ENCODE peak calls at places on chromosomes 6 and 20, in seven cellular contexts. V is K562, R is HCT116, A is adrenal gland, Z is A549, K is testis, O is breast epithelium. Q is an unnamed sample.

GRCh38 chr6:137277971-137278602 is 58.9 kb upstream of the IFNGR1 start:
- DNase-seq in O (no peak), R (peak; percentile 32), A (no peak), V (no peak), K (no peak), Z (peak; percentile 15), Q (no peak)

GRCh38 chr6:91271807-91272206 is 684.9 kb upstream of the MAP3K7 start:
- DNase-seq in A (no peak), V (no peak), K (no peak), Z (no peak), R (no peak), O (no peak), Q (no peak)

GRCh38 chr20:32599783-32600340 is 14.7 kb upstream of the NOL4L start:
- DNase-seq in R (no peak), V (no peak), Z (no peak), K (no peak), A (peak; percentile 40), O (no peak), Q (no peak)

GRCh38 chr6:14431375-14432330 is 314.1 kb downstream of the CD83 start:
- DNase-seq in K (no peak), V (no peak), Z (no peak), A (no peak), R (no peak), O (no peak), Q (no peak)

GRCh38 chr6:113833537-113833936 is 23.6 kb upstream of the MARCKS start:
- DNase-seq in V (no peak), Z (no peak), O (no peak), K (no peak), R (no peak), A (no peak), Q (no peak)

GRCh38 chr6:157235600-157236039 is 87.7 kb downstream of the TMEM242 start:
- DNase-seq in Z (peak; percentile 60), K (peak; percentile 54), O (no peak), R (no peak), A (peak; percentile 71), V (no peak), Q (no peak)

GRCh38 chr6:47209632-47210031 is 100.1 kb downstream of the TNFRSF21 start:
- DNase-seq in K (no peak), O (no peak), R (no peak), Z (no peak), V (no peak), A (no peak), Q (no peak)

GRCh38 chr6:46407785-46408530 is 83.3 kb downstream of the RCAN2 start:
- DNase-seq in O (no peak), K (no peak), Z (no peak), V (no peak), R (no peak), A (no peak), Q (no peak)

GRCh38 chr20:38278150-38278549 is 17.6 kb upstream of the KIAA1755 start:
- DNase-seq in V (no peak), R (no peak), Z (no peak), O (no peak), K (no peak), A (no peak), Q (no peak)

GRCh38 chr20:10530883-10531282 is 95.8 kb downstream of the SLX4IP start:
- DNase-seq in Z (no peak), R (no peak), A (no peak), V (no peak), O (no peak), K (no peak), Q (no peak)

GRCh38 chr20:31860431-31861345 is 9.6 kb downstream of the DUSP15 start:
- DNase-seq in O (peak; percentile 54), K (no peak), R (no peak), Z (no peak), A (peak; percentile 67), V (peak; percentile 37), Q (peak; percentile 87)

GRCh38 chr20:41317536-41318270 is at the start of gene ZHX3:
- DNase-seq in O (peak; percentile 91), V (peak; percentile 99), Z (peak; percentile 90), R (peak; percentile 85), K (peak; percentile 97), A (peak; percentile 98), Q (peak; percentile 91)

GRCh38 chr6:17962436-17963031 is 24.9 kb downstream of the KIF13A start:
- DNase-seq in V (peak; percentile 96), K (peak; percentile 49), R (no peak), Z (no peak), A (no peak), O (peak; percentile 53), Q (peak; percentile 84)

GRCh38 chr20:36808317-36809257 is 35.0 kb upstream of the DSN1 start:
- DNase-seq in O (no peak), V (peak; percentile 85), Z (peak; percentile 68), R (peak; percentile 42), K (peak; percentile 73), A (peak; percentile 90), Q (peak; percentile 93)

GRCh38 chr6:112443118-112443641 is 96.0 kb downstream of the RFPL4B start:
- DNase-seq in K (no peak), A (no peak), V (no peak), O (no peak), R (no peak), Z (no peak), Q (no peak)

GRCh38 chr20:40564997-40565680 is 123.9 kb downstream of the MAFB start:
- DNase-seq in V (no peak), R (peak; percentile 71), O (no peak), A (peak; percentile 39), K (no peak), Z (peak; percentile 47), Q (peak; percentile 51)

GRCh38 chr6:13711384-13711725 is 280 bp downstream of the RANBP9 start:
- DNase-seq in K (no peak), R (no peak), O (no peak), V (no peak), A (no peak), Z (no peak), Q (no peak)

GRCh38 chr6:166956444-166957086 is at the start of gene RNASET2:
- DNase-seq in A (peak; percentile 98), O (peak; percentile 97), V (peak; percentile 98), R (peak; percentile 64), K (peak; percentile 98), Z (peak; percentile 54), Q (peak; percentile 75)
- TF ChIP-seq POLR2A in A (peak; percentile 62), O (peak; percentile 61), V (peak; percentile 63), R (peak; percentile 62), K (peak; percentile 48), Z (peak; percentile 68), Q (peak; percentile 77)

GRCh38 chr6:41529970-41530369 is 16.2 kb upstream of the FOXP4 start:
- DNase-seq in K (no peak), R (no peak), V (no peak), Z (no peak), A (no peak), O (no peak), Q (no peak)

GRCh38 chr6:41528409-41528963 is 17.7 kb upstream of the FOXP4 start:
- DNase-seq in K (no peak), A (no peak), Z (no peak), R (no peak), O (no peak), V (no peak), Q (no peak)

GRCh38 chr6:41530476-41530875 is 15.7 kb upstream of the FOXP4 start:
- DNase-seq in V (no peak), O (no peak), K (no peak), R (no peak), A (no peak), Z (no peak), Q (no peak)

GRCh38 chr6:41527721-41528408 is 18.3 kb upstream of the FOXP4 start:
- DNase-seq in Z (no peak), A (no peak), O (no peak), V (no peak), K (peak; percentile 44), R (no peak), Q (no peak)

DNA sequence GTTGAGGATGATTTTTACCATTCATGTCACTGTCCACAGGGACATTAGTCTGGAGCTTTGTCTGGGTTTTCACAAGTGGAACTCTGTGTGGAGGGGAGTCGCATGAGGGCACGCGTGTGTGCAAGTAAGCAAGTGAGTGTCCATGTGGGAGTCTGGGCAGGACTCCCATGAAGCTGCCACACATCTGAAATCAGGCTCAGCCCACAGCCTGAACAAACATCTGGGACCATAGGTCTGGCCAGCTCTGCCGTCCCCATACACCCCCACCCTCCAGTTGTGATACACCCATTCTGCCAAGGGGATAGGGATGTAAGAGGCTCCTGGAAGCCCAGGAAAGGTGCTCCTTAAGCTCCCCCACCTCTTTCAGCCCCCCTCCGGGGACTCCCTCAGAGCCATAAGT is 17.1 kb upstream of the FOXP4 start:
- DNase-seq in K (no peak), V (no peak), R (no peak), Z (no peak), A (no peak), O (no peak), Q (no peak)
- TF ChIP-seq POLR2A in K (no peak), V (no peak), R (no peak), Z (no peak), A (no peak), O (no peak), Q (no peak)

GRCh38 chr6:159983641-159984080 is 14.8 kb downstream of the IGF2R start:
- DNase-seq in K (no peak), V (no peak), A (peak; percentile 46), O (no peak), R (no peak), Z (no peak), Q (no peak)

GRCh38 chr6:159980474-159980873 is 11.6 kb downstream of the IGF2R start:
- DNase-seq in Z (no peak), O (no peak), A (no peak), R (no peak), K (no peak), V (no peak), Q (no peak)

GRCh38 chr6:159981171-159981571 is 12.3 kb downstream of the IGF2R start:
- DNase-seq in Z (no peak), A (no peak), K (no peak), V (no peak), R (no peak), O (no peak), Q (no peak)

GRCh38 chr6:159982726-159983506 is 14.0 kb downstream of the IGF2R start:
- DNase-seq in O (no peak), R (no peak), A (no peak), K (no peak), V (no peak), Z (no peak), Q (no peak)

GRCh38 chr6:159981591-159982245 is 12.8 kb downstream of the IGF2R start:
- DNase-seq in K (peak; percentile 49), A (peak; percentile 70), V (no peak), O (no peak), Z (no peak), R (no peak), Q (no peak)
- TF ChIP-seq POLR2A in K (no peak), A (no peak), V (no peak), O (no peak), Z (no peak), R (no peak), Q (no peak)

GRCh38 chr6:131132360-131132759 is 2.9 kb upstream of the AKAP7 start:
- DNase-seq in V (no peak), A (no peak), O (no peak), R (no peak), K (no peak), Z (no peak), Q (no peak)

GRCh38 chr6:131136021-131136847 is 967 bp downstream of the AKAP7 start:
- DNase-seq in K (peak; percentile 48), A (peak; percentile 56), R (no peak), Z (peak; percentile 18), V (no peak), O (no peak), Q (no peak)

GRCh38 chr6:131134220-131134831 is 941 bp upstream of the AKAP7 start:
- DNase-seq in V (no peak), K (no peak), Z (no peak), O (no peak), R (no peak), A (no peak), Q (no peak)

GRCh38 chr6:131134950-131135243 is 370 bp upstream of the AKAP7 start:
- DNase-seq in K (no peak), Z (no peak), V (no peak), O (no peak), A (no peak), R (no peak), Q (no peak)

GRCh38 chr6:131135244-131136020 is at the start of gene AKAP7:
- DNase-seq in Z (peak; percentile 74), V (peak; percentile 72), O (peak; percentile 73), A (peak; percentile 88), R (peak; percentile 52), K (peak; percentile 80), Q (peak; percentile 71)
- TF ChIP-seq POLR2A in Z (peak; percentile 51), V (peak; percentile 27), O (peak; percentile 12), A (peak; percentile 84), R (no peak), K (no peak), Q (peak; percentile 64)